ENCODE peak calls at places on chromosome 12, in ten cellular contexts. One of them, this sample, is unnamed.

GRCh38 chr12:131555197-131555820 is 155.6 kb upstream of the SFSWAP start:
- DNase-seq in bronchial epithelial cell: peak; percentile 15
- DNase-seq in thoracic aorta: no peak
- DNase-seq in HFF-Myc: no peak
- DNase-seq in right atrium auricular region: no peak
- DNase-seq in right lobe of liver: no peak
- DNase-seq in A549: no peak
- DNase-seq in body of pancreas: no peak
- DNase-seq in keratinocyte: peak; percentile 49
- DNase-seq in AG04450: no peak
- DNase-seq in this sample: no peak

GRCh38 chr12:30440826-30441602 is 254.7 kb downstream of the IPO8 start:
- DNase-seq in A549: peak; percentile 35
- DNase-seq in bronchial epithelial cell: peak; percentile 41
- DNase-seq in HFF-Myc: no peak
- DNase-seq in body of pancreas: no peak
- DNase-seq in thoracic aorta: no peak
- DNase-seq in keratinocyte: no peak
- DNase-seq in right atrium auricular region: no peak
- DNase-seq in right lobe of liver: no peak
- DNase-seq in AG04450: no peak
- DNase-seq in this sample: no peak

GRCh38 chr12:79455314-79455713 is 235.4 kb downstream of the PAWR start:
- DNase-seq in right lobe of liver: no peak
- DNase-seq in A549: no peak
- DNase-seq in thoracic aorta: no peak
- DNase-seq in bronchial epithelial cell: no peak
- DNase-seq in HFF-Myc: no peak
- DNase-seq in AG04450: no peak
- DNase-seq in keratinocyte: no peak
- DNase-seq in right atrium auricular region: no peak
- DNase-seq in body of pancreas: no peak
- DNase-seq in this sample: no peak

GRCh38 chr12:66832997-66833396 is 154.1 kb upstream of the GRIP1 start:
- DNase-seq in thoracic aorta: no peak
- DNase-seq in AG04450: no peak
- DNase-seq in right atrium auricular region: no peak
- DNase-seq in right lobe of liver: no peak
- DNase-seq in A549: no peak
- DNase-seq in body of pancreas: no peak
- DNase-seq in keratinocyte: no peak
- DNase-seq in HFF-Myc: no peak
- DNase-seq in bronchial epithelial cell: no peak
- DNase-seq in this sample: no peak

GRCh38 chr12:119423285-119423684 is 88.8 kb downstream of the CCDC60 start:
- DNase-seq in A549: no peak
- DNase-seq in right atrium auricular region: no peak
- DNase-seq in keratinocyte: no peak
- DNase-seq in right lobe of liver: no peak
- DNase-seq in body of pancreas: no peak
- DNase-seq in bronchial epithelial cell: no peak
- DNase-seq in thoracic aorta: no peak
- DNase-seq in AG04450: no peak
- DNase-seq in HFF-Myc: no peak
- DNase-seq in this sample: no peak

GRCh38 chr12:118098911-118099671 is 4.7 kb downstream of the VSIG10 start:
- DNase-seq in body of pancreas: no peak
- DNase-seq in right lobe of liver: no peak
- DNase-seq in A549: no peak
- DNase-seq in right atrium auricular region: no peak
- DNase-seq in thoracic aorta: no peak
- DNase-seq in HFF-Myc: no peak
- DNase-seq in bronchial epithelial cell: peak; percentile 39
- DNase-seq in keratinocyte: no peak
- DNase-seq in AG04450: no peak
- DNase-seq in this sample: no peak

GRCh38 chr12:122859303-122860051 is 24.2 kb downstream of the HIP1R start:
- DNase-seq in bronchial epithelial cell: no peak
- DNase-seq in HFF-Myc: no peak
- DNase-seq in thoracic aorta: no peak
- DNase-seq in A549: no peak
- DNase-seq in right atrium auricular region: no peak
- DNase-seq in right lobe of liver: peak; percentile 55
- DNase-seq in AG04450: no peak
- DNase-seq in body of pancreas: no peak
- DNase-seq in keratinocyte: no peak
- DNase-seq in this sample: no peak

GRCh38 chr12:86233126-86233525 is 23.1 kb downstream of the MGAT4C start:
- DNase-seq in AG04450: no peak
- DNase-seq in HFF-Myc: no peak
- DNase-seq in right atrium auricular region: no peak
- DNase-seq in keratinocyte: no peak
- DNase-seq in right lobe of liver: no peak
- DNase-seq in body of pancreas: no peak
- DNase-seq in A549: no peak
- DNase-seq in thoracic aorta: no peak
- DNase-seq in bronchial epithelial cell: peak; percentile 46
- DNase-seq in this sample: no peak

GRCh38 chr12:105330283-105330937 is at the start of gene C12orf75:
- DNase-seq in right lobe of liver: peak; percentile 73
- DNase-seq in HFF-Myc: peak; percentile 74
- DNase-seq in A549: peak; percentile 84
- DNase-seq in thoracic aorta: no peak
- DNase-seq in AG04450: no peak
- DNase-seq in right atrium auricular region: no peak
- DNase-seq in bronchial epithelial cell: peak; percentile 42
- DNase-seq in keratinocyte: no peak
- DNase-seq in body of pancreas: peak; percentile 61
- DNase-seq in this sample: no peak

GRCh38 chr12:92467886-92468285 is 234.9 kb upstream of the PLEKHG7 start:
- DNase-seq in thoracic aorta: no peak
- DNase-seq in AG04450: no peak
- DNase-seq in right lobe of liver: no peak
- DNase-seq in HFF-Myc: no peak
- DNase-seq in right atrium auricular region: no peak
- DNase-seq in A549: peak; percentile 13
- DNase-seq in body of pancreas: no peak
- DNase-seq in keratinocyte: no peak
- DNase-seq in bronchial epithelial cell: peak; percentile 51
- DNase-seq in this sample: no peak

GRCh38 chr12:121829250-121829918 is 25.6 kb downstream of the SETD1B start:
- DNase-seq in keratinocyte: no peak
- DNase-seq in right atrium auricular region: no peak
- DNase-seq in bronchial epithelial cell: no peak
- DNase-seq in right lobe of liver: no peak
- DNase-seq in thoracic aorta: no peak
- DNase-seq in body of pancreas: no peak
- DNase-seq in AG04450: no peak
- DNase-seq in HFF-Myc: no peak
- DNase-seq in A549: no peak
- DNase-seq in this sample: no peak
- TF ChIP-seq CTCF in keratinocyte: no peak
- TF ChIP-seq CTCF in right atrium auricular region: no peak
- TF ChIP-seq CTCF in bronchial epithelial cell: no peak
- TF ChIP-seq CTCF in right lobe of liver: no peak
- TF ChIP-seq CTCF in thoracic aorta: no peak
- TF ChIP-seq CTCF in body of pancreas: no peak
- TF ChIP-seq CTCF in AG04450: no peak
- TF ChIP-seq CTCF in HFF-Myc: no peak
- TF ChIP-seq CTCF in A549: no peak
- TF ChIP-seq CTCF in this sample: no peak

GRCh38 chr12:13961983-13962382 is 19.4 kb downstream of the GRIN2B start:
- DNase-seq in right lobe of liver: no peak
- DNase-seq in keratinocyte: no peak
- DNase-seq in right atrium auricular region: no peak
- DNase-seq in A549: no peak
- DNase-seq in AG04450: no peak
- DNase-seq in body of pancreas: no peak
- DNase-seq in HFF-Myc: no peak
- DNase-seq in bronchial epithelial cell: no peak
- DNase-seq in thoracic aorta: no peak
- DNase-seq in this sample: no peak

GRCh38 chr12:13968281-13968680 is 13.1 kb downstream of the GRIN2B start:
- DNase-seq in thoracic aorta: no peak
- DNase-seq in A549: no peak
- DNase-seq in AG04450: no peak
- DNase-seq in bronchial epithelial cell: no peak
- DNase-seq in right atrium auricular region: no peak
- DNase-seq in keratinocyte: no peak
- DNase-seq in right lobe of liver: no peak
- DNase-seq in body of pancreas: no peak
- DNase-seq in HFF-Myc: no peak
- DNase-seq in this sample: no peak

GRCh38 chr12:13959131-13959734 is 22.2 kb downstream of the GRIN2B start:
- DNase-seq in AG04450: no peak
- DNase-seq in thoracic aorta: no peak
- DNase-seq in keratinocyte: no peak
- DNase-seq in bronchial epithelial cell: no peak
- DNase-seq in right atrium auricular region: no peak
- DNase-seq in right lobe of liver: no peak
- DNase-seq in HFF-Myc: no peak
- DNase-seq in A549: peak; percentile 50
- DNase-seq in body of pancreas: no peak
- DNase-seq in this sample: no peak

GRCh38 chr12:13962699-13963098 is 18.7 kb downstream of the GRIN2B start:
- DNase-seq in bronchial epithelial cell: no peak
- DNase-seq in right atrium auricular region: no peak
- DNase-seq in right lobe of liver: no peak
- DNase-seq in thoracic aorta: no peak
- DNase-seq in keratinocyte: no peak
- DNase-seq in AG04450: no peak
- DNase-seq in A549: peak; percentile 59
- DNase-seq in body of pancreas: no peak
- DNase-seq in HFF-Myc: no peak
- DNase-seq in this sample: no peak

GRCh38 chr12:13964666-13965065 is 16.7 kb downstream of the GRIN2B start:
- DNase-seq in body of pancreas: no peak
- DNase-seq in thoracic aorta: no peak
- DNase-seq in A549: no peak
- DNase-seq in right atrium auricular region: no peak
- DNase-seq in AG04450: no peak
- DNase-seq in right lobe of liver: no peak
- DNase-seq in HFF-Myc: no peak
- DNase-seq in keratinocyte: no peak
- DNase-seq in bronchial epithelial cell: no peak
- DNase-seq in this sample: no peak
- H3K4me3 ChIP-seq in body of pancreas: no peak overlapping the region
- H3K4me3 ChIP-seq in thoracic aorta: no peak overlapping the region
- H3K4me3 ChIP-seq in A549: no peak overlapping the region
- H3K4me3 ChIP-seq in right atrium auricular region: no peak overlapping the region
- H3K4me3 ChIP-seq in AG04450: no peak overlapping the region
- H3K4me3 ChIP-seq in right lobe of liver: no peak overlapping the region
- H3K4me3 ChIP-seq in HFF-Myc: no peak overlapping the region
- H3K4me3 ChIP-seq in keratinocyte: no peak overlapping the region
- H3K4me3 ChIP-seq in bronchial epithelial cell: no peak overlapping the region
- H3K4me3 ChIP-seq in this sample: no peak overlapping the region

GRCh38 chr12:83821967-83822366 is 1090.6 kb downstream of the SLC6A15 start:
- DNase-seq in bronchial epithelial cell: no peak
- DNase-seq in thoracic aorta: no peak
- DNase-seq in keratinocyte: no peak
- DNase-seq in body of pancreas: no peak
- DNase-seq in AG04450: no peak
- DNase-seq in A549: no peak
- DNase-seq in right atrium auricular region: no peak
- DNase-seq in HFF-Myc: no peak
- DNase-seq in right lobe of liver: no peak
- DNase-seq in this sample: no peak

GRCh38 chr12:83826112-83826511 is 1086.5 kb downstream of the SLC6A15 start:
- DNase-seq in HFF-Myc: peak; percentile 21
- DNase-seq in bronchial epithelial cell: peak; percentile 54
- DNase-seq in thoracic aorta: no peak
- DNase-seq in right atrium auricular region: no peak
- DNase-seq in A549: peak; percentile 46
- DNase-seq in body of pancreas: peak; percentile 63
- DNase-seq in AG04450: no peak
- DNase-seq in keratinocyte: no peak
- DNase-seq in right lobe of liver: no peak
- DNase-seq in this sample: no peak

GRCh38 chr12:83827860-83828259 is 1084.7 kb downstream of the SLC6A15 start:
- DNase-seq in keratinocyte: no peak
- DNase-seq in body of pancreas: no peak
- DNase-seq in right atrium auricular region: no peak
- DNase-seq in A549: peak; percentile 10
- DNase-seq in right lobe of liver: no peak
- DNase-seq in thoracic aorta: no peak
- DNase-seq in bronchial epithelial cell: peak; percentile 7
- DNase-seq in AG04450: no peak
- DNase-seq in HFF-Myc: peak; percentile 37
- DNase-seq in this sample: no peak

GRCh38 chr12:83827193-83827592 is 1085.4 kb downstream of the SLC6A15 start:
- DNase-seq in AG04450: no peak
- DNase-seq in right lobe of liver: no peak
- DNase-seq in bronchial epithelial cell: no peak
- DNase-seq in thoracic aorta: no peak
- DNase-seq in right atrium auricular region: no peak
- DNase-seq in A549: no peak
- DNase-seq in body of pancreas: no peak
- DNase-seq in keratinocyte: no peak
- DNase-seq in HFF-Myc: no peak
- DNase-seq in this sample: no peak

DNA sequence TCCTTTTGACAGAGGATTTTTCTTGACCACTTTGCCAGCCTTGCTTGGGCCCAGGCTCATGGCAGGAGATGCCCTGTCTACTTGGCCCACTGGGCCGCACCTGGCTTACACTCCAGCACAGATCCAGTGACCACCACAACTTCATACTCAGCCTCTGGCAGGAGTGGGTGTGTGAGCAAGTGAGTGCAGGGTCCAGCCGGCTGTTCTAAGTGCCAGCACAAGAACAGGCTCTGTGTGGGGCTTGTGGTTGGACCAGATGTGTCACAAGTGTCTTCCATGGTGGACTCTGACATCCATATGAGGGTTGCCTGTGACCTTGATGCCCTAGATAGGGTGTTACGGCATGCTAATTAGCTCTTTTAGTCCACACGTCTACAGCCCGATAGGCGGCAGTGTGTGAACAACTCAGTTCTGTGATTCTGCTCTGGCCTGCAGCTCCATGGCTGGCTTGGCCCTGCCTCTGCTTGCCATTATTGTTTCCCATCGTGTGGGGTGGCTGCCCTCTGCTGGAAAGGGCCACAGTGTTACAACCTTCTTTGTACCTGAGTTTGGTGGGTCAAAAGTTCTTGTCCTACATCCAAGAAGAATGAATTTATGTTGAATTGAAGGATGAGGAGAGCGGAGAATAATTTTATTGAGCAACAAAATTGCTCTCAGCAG is 1089.1 kb downstream of the SLC6A15 start:
- DNase-seq in keratinocyte: no peak
- DNase-seq in right lobe of liver: peak; percentile 55
- DNase-seq in thoracic aorta: no peak
- DNase-seq in bronchial epithelial cell: peak; percentile 56
- DNase-seq in HFF-Myc: no peak
- DNase-seq in AG04450: no peak
- DNase-seq in A549: peak; percentile 61
- DNase-seq in right atrium auricular region: no peak
- DNase-seq in body of pancreas: peak; percentile 47
- DNase-seq in this sample: peak; percentile 6
- TF ChIP-seq CTCF in keratinocyte: peak; percentile 62
- TF ChIP-seq CTCF in right lobe of liver: peak; percentile 43
- TF ChIP-seq CTCF in thoracic aorta: no peak
- TF ChIP-seq CTCF in bronchial epithelial cell: peak; percentile 68
- TF ChIP-seq CTCF in HFF-Myc: peak; percentile 33
- TF ChIP-seq CTCF in AG04450: no peak
- TF ChIP-seq CTCF in A549: peak; percentile 41
- TF ChIP-seq CTCF in right atrium auricular region: no peak
- TF ChIP-seq CTCF in body of pancreas: no peak
- TF ChIP-seq CTCF in this sample: peak; percentile 63

GRCh38 chr12:90490355-90490754 is 464.6 kb downstream of the CCER1 start:
- DNase-seq in bronchial epithelial cell: no peak
- DNase-seq in AG04450: no peak
- DNase-seq in body of pancreas: no peak
- DNase-seq in right atrium auricular region: no peak
- DNase-seq in thoracic aorta: no peak
- DNase-seq in keratinocyte: no peak
- DNase-seq in right lobe of liver: no peak
- DNase-seq in A549: no peak
- DNase-seq in HFF-Myc: no peak
- DNase-seq in this sample: no peak
- H3K4me3 ChIP-seq in bronchial epithelial cell: no peak overlapping the region
- H3K4me3 ChIP-seq in AG04450: no peak overlapping the region
- H3K4me3 ChIP-seq in body of pancreas: no peak overlapping the region
- H3K4me3 ChIP-seq in right atrium auricular region: no peak overlapping the region
- H3K4me3 ChIP-seq in thoracic aorta: no peak overlapping the region
- H3K4me3 ChIP-seq in keratinocyte: no peak overlapping the region
- H3K4me3 ChIP-seq in right lobe of liver: no peak overlapping the region
- H3K4me3 ChIP-seq in A549: no peak overlapping the region
- H3K4me3 ChIP-seq in HFF-Myc: no peak overlapping the region
- H3K4me3 ChIP-seq in this sample: no peak overlapping the region

This sample was measured in epithelial cell of proximal tubule.